ENCODE peak calls at places on chromosomes 3 and 15, in four cellular contexts. E is BJ, H is bronchial epithelial cell, N is WERI-Rb-1. I is an unnamed sample.

GRCh38 chr15:42150246-42150970 is 6.0 kb downstream of the PLA2G4F start:
- DNase-seq in E (no peak), H (no peak), N (no peak), I (no peak)

GRCh38 chr3:59326246-59327024 is 276.6 kb upstream of the CFAP20DC start:
- DNase-seq in E (no peak), H (peak), N (peak), I (peak)

GRCh38 chr15:81338422-81339007 is 14.6 kb upstream of the STARD5 start:
- DNase-seq in E (peak), H (peak), N (no peak), I (peak)

GRCh38 chr3:123733805-123734526 is 149.1 kb upstream of the HACD2 start:
- DNase-seq in E (peak), H (peak), N (no peak), I (peak)

GRCh38 chr3:131239250-131239649 is 142.3 kb upstream of the NUDT16 start:
- DNase-seq in E (no peak), H (no peak), N (peak), I (no peak)

GRCh38 chr3:121660356-121661171 is at the start of gene HCLS1:
- DNase-seq in E (no peak), H (peak), N (no peak), I (peak)

GRCh38 chr3:16906679-16907078 is 21.9 kb downstream of the PLCL2 start:
- DNase-seq in E (peak), H (peak), N (no peak), I (no peak)

GRCh38 chr15:22995786-22996185 is 15.6 kb upstream of the CYFIP1 start:
- DNase-seq in E (no peak), H (no peak), N (no peak), I (peak)

GRCh38 chr3:197547618-197548017 is 8.2 kb downstream of the BDH1 start:
- DNase-seq in E (no peak), H (no peak), N (peak), I (peak)

GRCh38 chr15:92048739-92049138 is 195.2 kb downstream of the SLCO3A1 start:
- DNase-seq in E (no peak), H (peak), N (no peak), I (peak)

GRCh38 chr3:169448501-169448900 is 215.0 kb downstream of the MECOM start:
- DNase-seq in E (no peak), H (peak), N (no peak), I (peak)

GRCh38 chr3:62607287-62608029 is 234.1 kb upstream of the FEZF2 start:
- DNase-seq in E (peak), H (peak), N (no peak), I (peak)

GRCh38 chr15:65532738-65533051 is 2.4 kb downstream of the HACD3 start:
- DNase-seq in E (peak), H (peak), N (no peak), I (peak)

GRCh38 chr15:38707802-38708671 is 143.4 kb upstream of the RASGRP1 start:
- DNase-seq in E (no peak), H (peak), N (peak), I (peak)

GRCh38 chr3:133837487-133838295 is 32.1 kb downstream of the SRPRB start:
- DNase-seq in E (no peak), H (no peak), N (no peak), I (no peak)

DNA sequence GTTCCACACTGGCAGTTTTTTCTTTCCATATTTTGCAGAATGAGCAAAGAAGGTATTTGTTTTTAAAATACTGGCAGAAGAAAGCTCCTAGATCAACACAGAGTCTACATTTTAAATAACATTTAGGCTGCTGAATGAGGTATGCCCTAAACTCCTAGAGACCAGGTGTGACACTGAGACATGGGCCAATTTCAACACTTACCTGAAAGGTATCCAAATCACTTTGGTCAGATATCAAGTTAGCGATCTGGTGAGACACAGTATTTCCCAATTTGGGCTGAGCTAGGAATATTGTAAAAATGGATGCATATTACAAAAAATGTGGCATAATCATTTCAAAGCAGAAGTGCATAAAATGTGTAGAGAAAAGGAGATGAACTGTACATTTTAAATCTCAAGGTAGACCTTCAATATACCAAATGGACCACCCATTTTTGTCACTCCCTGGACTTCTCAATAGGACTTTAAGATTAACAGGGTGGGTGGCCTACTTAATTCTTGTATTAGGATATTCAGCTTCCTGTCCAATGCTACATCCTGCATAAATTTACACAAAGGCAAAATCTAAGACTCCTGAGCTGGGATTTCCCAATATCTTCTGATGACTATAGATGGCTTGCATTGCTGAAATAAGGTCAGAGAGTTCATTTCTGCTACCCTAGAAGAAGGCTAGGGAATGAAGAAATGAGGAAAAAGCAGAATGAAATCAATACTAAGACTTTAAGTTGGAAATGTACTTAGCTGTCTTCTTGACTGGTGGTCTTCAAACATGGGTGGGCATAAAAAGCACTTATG is 487.8 kb downstream of the FOXP1 start:
- DNase-seq in E (no peak), H (peak), N (no peak), I (peak)
- H3K4me3 ChIP-seq in E (no peak), H (no peak), N (no peak), I (no peak)

GRCh38 chr3:89314454-89314853 is 207.0 kb downstream of the EPHA3 start:
- DNase-seq in E (peak), H (peak), N (peak), I (peak)
- TF ChIP-seq CTCF in E (peak), H (peak), N (peak), I (peak)

GRCh38 chr15:31062310-31062964 is 39.1 kb downstream of the TRPM1 start:
- DNase-seq in E (peak), H (no peak), N (no peak), I (no peak)
- H3K4me3 ChIP-seq in E (peak), H (no peak), N (no peak), I (no peak)

GRCh38 chr15:58057559-58057958 is 8.0 kb downstream of the ALDH1A2 start:
- DNase-seq in E (no peak), H (peak), N (no peak), I (peak)

GRCh38 chr15:58053236-58054153 is 12.0 kb downstream of the ALDH1A2 start:
- DNase-seq in E (no peak), H (no peak), N (no peak), I (no peak)

GRCh38 chr15:58058068-58058467 is 7.4 kb downstream of the ALDH1A2 start:
- DNase-seq in E (no peak), H (no peak), N (no peak), I (no peak)

GRCh38 chr15:58058729-58059128 is 6.8 kb downstream of the ALDH1A2 start:
- DNase-seq in E (no peak), H (no peak), N (no peak), I (peak)

DNA sequence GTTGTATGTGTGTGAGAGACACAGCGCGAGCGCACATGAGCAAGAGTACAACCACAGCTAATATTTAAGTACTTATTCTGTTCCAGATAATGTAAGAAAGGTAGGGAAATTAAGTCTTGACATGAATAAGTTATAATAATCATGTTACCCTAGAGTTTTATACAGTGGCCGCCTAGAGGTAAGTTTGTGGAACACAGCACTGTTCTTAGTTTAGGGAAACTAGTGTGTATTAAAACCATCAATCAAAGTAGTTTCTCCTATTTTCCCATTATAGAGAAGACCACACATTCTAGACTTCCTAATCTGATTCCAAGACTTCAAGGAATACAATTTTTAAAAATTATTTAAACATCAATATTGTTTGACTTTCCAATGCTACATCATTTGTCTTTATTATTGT is 9.5 kb downstream of the ALDH1A2 start:
- DNase-seq in E (no peak), H (no peak), N (no peak), I (no peak)
- TF ChIP-seq CTCF in E (peak), H (no peak), N (no peak), I (peak)

GRCh38 chr3:69867941-69868505 is 128.8 kb downstream of the MITF start:
- DNase-seq in E (no peak), H (no peak), N (no peak), I (no peak)
- H3K4me3 ChIP-seq in E (no peak), H (no peak), N (no peak), I (no peak)

I was measured in epithelial cell of esophagus.